ENCODE peak calls at places on chromosomes 13 and 19, in four cellular contexts. D is T follicular helper cell, P is HFFc6, A is T-helper 1 cell. M is an unnamed sample.

GRCh38 chr13:41603917-41604316 is 146.6 kb downstream of the RGCC start:
- DNase-seq in D (no peak), P (peak), A (no peak), M (no peak)

GRCh38 chr19:35254341-35255297 is 5.8 kb downstream of the LSR start:
- DNase-seq in D (no peak), P (no peak), A (no peak), M (no peak)

GRCh38 chr13:36175621-36176020 is 38.7 kb downstream of the SOHLH2 start:
- DNase-seq in D (no peak), P (no peak), A (no peak), M (peak)

GRCh38 chr19:13537454-13537853 is 31.2 kb upstream of the CACNA1A start:
- DNase-seq in D (no peak), P (no peak), A (no peak), M (no peak)

GRCh38 chr13:20128459-20128927 is 32.4 kb downstream of the GJA3 start:
- DNase-seq in D (no peak), P (no peak), A (no peak), M (no peak)

GRCh38 chr19:10826236-10826635 is 9.8 kb downstream of the TMED1 start:
- DNase-seq in D (no peak), P (no peak), A (no peak), M (no peak)

GRCh38 chr13:106612688-106613087 is 44.8 kb upstream of the ARGLU1 start:
- DNase-seq in D (no peak), P (no peak), A (no peak), M (no peak)

GRCh38 chr13:30928971-30929370 is 3.5 kb upstream of the TEX26 start:
- DNase-seq in D (no peak), P (no peak), A (no peak), M (no peak)

GRCh38 chr13:30464496-30465351 is 1.0 kb downstream of the HMGB1 start:
- DNase-seq in D (peak), P (peak), A (peak), M (peak)

GRCh38 chr19:27901078-27901477 is 1311.9 kb downstream of the UQCRFS1 start:
- DNase-seq in D (no peak), P (no peak), A (no peak), M (no peak)

GRCh38 chr19:11984986-11985385 is 20.1 kb downstream of the ZNF763 start:
- DNase-seq in D (no peak), P (no peak), A (no peak), M (no peak)

GRCh38 chr13:26589754-26590153 is 32.3 kb downstream of the WASF3 start:
- DNase-seq in D (no peak), P (no peak), A (no peak), M (no peak)

GRCh38 chr13:99450416-99450815 is 50.9 kb upstream of the TM9SF2 start:
- DNase-seq in D (no peak), P (no peak), A (no peak), M (no peak)

GRCh38 chr13:101453784-101454201 is 1.3 kb downstream of the ITGBL1 start:
- DNase-seq in D (no peak), P (no peak), A (no peak), M (no peak)

GRCh38 chr13:76836311-76836710 is 49.9 kb downstream of the KCTD12 start:
- DNase-seq in D (no peak), P (no peak), A (no peak), M (no peak)

GRCh38 chr13:49346460-49346859 is 97.4 kb downstream of the CAB39L start:
- DNase-seq in D (no peak), P (no peak), A (no peak), M (no peak)

GRCh38 chr19:6534451-6535093 is 3.7 kb downstream of the TNFSF9 start:
- DNase-seq in D (no peak), P (no peak), A (no peak), M (no peak)

GRCh38 chr19:12773571-12773970 is 1.8 kb downstream of the HOOK2 start:
- DNase-seq in D (no peak), P (no peak), A (no peak), M (no peak)

GRCh38 chr19:56270676-56271075 is 1.9 kb upstream of the EDDM13 start:
- DNase-seq in D (no peak), P (peak), A (no peak), M (no peak)

GRCh38 chr13:22212576-22212975 is 541.7 kb downstream of the FGF9 start:
- DNase-seq in D (no peak), P (no peak), A (no peak), M (no peak)

M was measured in putamen.